ENCODE peak calls at places on chromosomes 11 and 22, in six cellular contexts. T is A549, V is upper lobe of left lung, O is GM12878, J is HepG2, S is K562. X is an unnamed sample.

GRCh38 chr11:112878228-112878627 is 83.0 kb upstream of the NCAM1 start:
- ATAC-seq in T (no peak), V (no peak), O (no peak), J (no peak), S (no peak), X (no peak)

GRCh38 chr22:47727656-47728055 is 965.2 kb downstream of the TBC1D22A start:
- ATAC-seq in T (no peak), V (no peak), O (no peak), J (no peak), S (no peak), X (no peak)

GRCh38 chr11:17978553-17979287 is 34.1 kb downstream of the SERGEF start:
- ATAC-seq in T (peak), V (peak), O (peak), J (peak), S (peak), X (no peak)

GRCh38 chr11:68934666-68935065 is 31.0 kb downstream of the IGHMBP2 start:
- ATAC-seq in T (no peak), V (no peak), O (no peak), J (no peak), S (no peak), X (peak)

GRCh38 chr11:24935059-24935458 is 438.2 kb downstream of the LUZP2 start:
- ATAC-seq in T (no peak), V (no peak), O (no peak), J (no peak), S (no peak), X (no peak)

GRCh38 chr11:128549256-128549944 is 38.0 kb downstream of the ETS1 start:
- ATAC-seq in T (no peak), V (peak), O (no peak), J (no peak), S (no peak), X (peak)

GRCh38 chr11:44694443-44694842 is 32.3 kb upstream of the TSPAN18 start:
- ATAC-seq in T (no peak), V (no peak), O (no peak), J (no peak), S (no peak), X (no peak)

GRCh38 chr22:25763239-25763777 is 21.3 kb downstream of the MYO18B start:
- ATAC-seq in T (no peak), V (no peak), O (no peak), J (no peak), S (no peak), X (no peak)

GRCh38 chr11:7413961-7414728 is 71.2 kb upstream of the OLFML1 start:
- ATAC-seq in T (no peak), V (no peak), O (peak), J (peak), S (no peak), X (no peak)

GRCh38 chr11:96033054-96033453 is 109.1 kb upstream of the MTMR2 start:
- ATAC-seq in T (no peak), V (no peak), O (no peak), J (no peak), S (no peak), X (no peak)

GRCh38 chr11:117366183-117366582 is 38.5 kb downstream of the CEP164 start:
- ATAC-seq in T (no peak), V (no peak), O (no peak), J (no peak), S (peak), X (no peak)

GRCh38 chr22:40231618-40232313 is 54.0 kb downstream of the TNRC6B start:
- ATAC-seq in T (no peak), V (no peak), O (no peak), J (no peak), S (no peak), X (no peak)

GRCh38 chr22:21942407-21942895 is 10.2 kb downstream of the PPM1F start:
- ATAC-seq in T (peak), V (peak), O (no peak), J (no peak), S (no peak), X (peak)

GRCh38 chr22:27461470-27461869 is 340.1 kb downstream of the MN1 start:
- ATAC-seq in T (peak), V (peak), O (no peak), J (no peak), S (no peak), X (peak)

GRCh38 chr22:31345331-31346254 is 553 bp downstream of the PATZ1 start:
- ATAC-seq in T (peak), V (peak), O (peak), J (peak), S (peak), X (peak)

GRCh38 chr11:122071680-122072321 is 44.2 kb downstream of the BLID start:
- ATAC-seq in T (no peak), V (no peak), O (no peak), J (peak), S (no peak), X (peak)

GRCh38 chr11:8794677-8795103 is 112.1 kb downstream of the RPL27A start:
- ATAC-seq in T (peak), V (no peak), O (peak), J (peak), S (peak), X (no peak)

GRCh38 chr11:17383466-17383865 is 5.0 kb downstream of the KCNJ11 start:
- ATAC-seq in T (no peak), V (no peak), O (no peak), J (no peak), S (no peak), X (no peak)

GRCh38 chr11:3946445-3947017 is 91.1 kb downstream of the STIM1 start:
- ATAC-seq in T (no peak), V (peak), O (peak), J (no peak), S (no peak), X (peak)

GRCh38 chr11:59770324-59770723 is 15.1 kb downstream of the STX3 start:
- ATAC-seq in T (no peak), V (no peak), O (no peak), J (no peak), S (no peak), X (no peak)

GRCh38 chr11:31809857-31810778 is 1.0 kb downstream of the PAX6 start:
- ATAC-seq in T (peak), V (peak), O (peak), J (peak), S (peak), X (peak)

GRCh38 chr11:119266517-119267255 is 50.2 kb downstream of the MCAM start:
- ATAC-seq in T (no peak), V (no peak), O (no peak), J (no peak), S (no peak), X (no peak)

GRCh38 chr11:102304686-102305085 is 12.6 kb upstream of the BIRC3 start:
- ATAC-seq in T (no peak), V (no peak), O (no peak), J (no peak), S (no peak), X (no peak)

GRCh38 chr11:30435488-30435887 is 112.6 kb downstream of the ARL14EP start:
- ATAC-seq in T (no peak), V (no peak), O (no peak), J (no peak), S (no peak), X (no peak)

GRCh38 chr11:44066732-44067131 is 662 bp downstream of the ACCS start:
- ATAC-seq in T (peak), V (peak), O (peak), J (no peak), S (peak), X (peak)

GRCh38 chr22:44639891-44640617 is 62.0 kb upstream of the PRR5 start:
- ATAC-seq in T (no peak), V (no peak), O (no peak), J (no peak), S (no peak), X (no peak)

GRCh38 chr11:105641433-105641832 is 31.6 kb downstream of the GRIA4 start:
- ATAC-seq in T (no peak), V (no peak), O (no peak), J (no peak), S (no peak), X (no peak)

GRCh38 chr11:64661622-64662021 is 61.4 kb downstream of the NRXN2 start:
- ATAC-seq in T (no peak), V (no peak), O (no peak), J (no peak), S (no peak), X (no peak)

GRCh38 chr22:46863794-46864193 is 101.3 kb downstream of the TBC1D22A start:
- ATAC-seq in T (no peak), V (no peak), O (no peak), J (peak), S (no peak), X (no peak)

GRCh38 chr22:39486951-39487825 is 14.9 kb upstream of the MIEF1 start:
- ATAC-seq in T (no peak), V (no peak), O (no peak), J (peak), S (peak), X (no peak)

GRCh38 chr11:96122601-96123044 is 198.7 kb upstream of the MTMR2 start:
- ATAC-seq in T (no peak), V (no peak), O (no peak), J (no peak), S (no peak), X (no peak)

GRCh38 chr22:39489094-39490068 is 12.7 kb upstream of the MIEF1 start:
- ATAC-seq in T (no peak), V (peak), O (no peak), J (no peak), S (peak), X (no peak)

GRCh38 chr11:78539566-78539965 is 35.1 kb downstream of the NARS2 start:
- ATAC-seq in T (no peak), V (no peak), O (no peak), J (no peak), S (no peak), X (no peak)

GRCh38 chr22:50192825-50193204 is 7.1 kb downstream of the TRABD start:
- ATAC-seq in T (no peak), V (no peak), O (no peak), J (no peak), S (no peak), X (no peak)

GRCh38 chr11:134647066-134647746 is 235.2 kb upstream of the B3GAT1 start:
- ATAC-seq in T (no peak), V (no peak), O (no peak), J (no peak), S (no peak), X (no peak)

GRCh38 chr11:46976182-46976854 is 39.8 kb downstream of the CSTPP1 start:
- ATAC-seq in T (no peak), V (no peak), O (peak), J (no peak), S (no peak), X (no peak)

DNA sequence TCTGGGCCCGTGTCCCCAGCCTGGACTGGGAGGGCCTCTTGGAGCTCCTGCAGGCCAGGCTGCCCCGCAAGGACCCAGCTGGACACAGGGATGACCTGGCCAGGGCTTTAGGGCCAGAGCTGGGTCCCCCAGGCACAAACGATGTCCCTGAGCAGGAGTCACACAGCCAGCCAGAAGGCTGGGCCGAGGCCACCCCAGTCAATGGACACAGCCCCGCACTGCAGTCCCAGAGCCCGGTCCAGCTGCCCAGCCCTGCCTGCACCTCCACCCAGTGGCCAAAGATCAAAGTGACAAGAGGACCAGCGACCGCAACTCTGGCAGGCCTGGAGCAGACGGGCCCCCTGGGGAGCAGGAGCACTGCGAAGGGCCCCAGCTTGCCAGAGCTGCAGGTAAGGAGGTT is 38.2 kb downstream of the TRIOBP start:
- ATAC-seq in T (peak), V (peak), O (peak), J (peak), S (peak), X (peak)
- TF ChIP-seq CTCF in T (peak), V (peak), O (no peak), J (peak), S (peak), X (no peak)

GRCh38 chr22:23857606-23858483 is at the start of gene SLC2A11:
- ATAC-seq in T (peak), V (peak), O (peak), J (peak), S (peak), X (peak)
- TF ChIP-seq POLR2A in T (peak), V (no peak), O (peak), J (peak), S (peak), X (no peak)

GRCh38 chr11:83157755-83158473 is 983 bp downstream of the PCF11 start:
- ATAC-seq in T (peak), V (peak), O (peak), J (peak), S (peak), X (no peak)

GRCh38 chr11:83156150-83156995 is 558 bp upstream of the PCF11 start:
- ATAC-seq in T (peak), V (peak), O (peak), J (peak), S (peak), X (peak)

GRCh38 chr11:83158474-83158786 is 1.5 kb downstream of the PCF11 start:
- ATAC-seq in T (no peak), V (no peak), O (no peak), J (no peak), S (no peak), X (no peak)

GRCh38 chr11:83158965-83159900 is 2.3 kb downstream of the PCF11 start:
- ATAC-seq in T (no peak), V (no peak), O (no peak), J (no peak), S (no peak), X (no peak)

GRCh38 chr11:83156996-83157754 is at the start of gene PCF11:
- ATAC-seq in T (peak), V (peak), O (peak), J (peak), S (peak), X (peak)
- TF ChIP-seq EP300 in T (no peak), V (no peak), O (peak), J (no peak), S (peak), X (no peak)

GRCh38 chr22:33819743-33820142 is 100.5 kb downstream of the LARGE1 start:
- ATAC-seq in T (no peak), V (no peak), O (no peak), J (peak), S (no peak), X (no peak)
- TF ChIP-seq CTCF in T (no peak), V (no peak), O (no peak), J (peak), S (no peak), X (no peak)

GRCh38 chr11:123429336-123429735 is 733 bp upstream of the GRAMD1B start:
- ATAC-seq in T (no peak), V (no peak), O (no peak), J (no peak), S (no peak), X (no peak)

GRCh38 chr11:123429851-123430735 is at the start of gene GRAMD1B:
- ATAC-seq in T (peak), V (peak), O (peak), J (peak), S (no peak), X (peak)

GRCh38 chr11:123428221-123428631 is 1.8 kb upstream of the GRAMD1B start:
- ATAC-seq in T (no peak), V (no peak), O (no peak), J (no peak), S (no peak), X (no peak)

GRCh38 chr11:123431619-123432018 is 1.6 kb downstream of the GRAMD1B start:
- ATAC-seq in T (no peak), V (no peak), O (peak), J (no peak), S (no peak), X (no peak)

GRCh38 chr11:123430736-123431356 is 777 bp downstream of the GRAMD1B start:
- ATAC-seq in T (peak), V (peak), O (peak), J (peak), S (no peak), X (peak)
- TF ChIP-seq POLR2A in T (peak), V (no peak), O (peak), J (no peak), S (no peak), X (peak)

GRCh38 chr11:73327812-73328364 is 19.8 kb downstream of the ARHGEF17 start:
- ATAC-seq in T (no peak), V (no peak), O (no peak), J (no peak), S (no peak), X (no peak)
- TF ChIP-seq EP300 in T (no peak), V (no peak), O (no peak), J (no peak), S (no peak), X (no peak)

GRCh38 chr11:108345767-108346166 is 121.6 kb downstream of the C11orf65 start:
- ATAC-seq in T (no peak), V (no peak), O (no peak), J (no peak), S (no peak), X (no peak)
- TF ChIP-seq CTCF in T (no peak), V (no peak), O (no peak), J (no peak), S (no peak), X (no peak)

GRCh38 chr11:74721479-74721835 is 9.8 kb downstream of the CHRDL2 start:
- ATAC-seq in T (no peak), V (peak), O (no peak), J (no peak), S (no peak), X (no peak)

GRCh38 chr11:74729397-74729796 is 1.8 kb downstream of the CHRDL2 start:
- ATAC-seq in T (no peak), V (no peak), O (no peak), J (no peak), S (no peak), X (no peak)

GRCh38 chr11:74726547-74727182 is 4.6 kb downstream of the CHRDL2 start:
- ATAC-seq in T (peak), V (peak), O (peak), J (peak), S (peak), X (peak)

GRCh38 chr11:74723511-74723910 is 7.7 kb downstream of the CHRDL2 start:
- ATAC-seq in T (no peak), V (no peak), O (no peak), J (no peak), S (no peak), X (no peak)

DNA sequence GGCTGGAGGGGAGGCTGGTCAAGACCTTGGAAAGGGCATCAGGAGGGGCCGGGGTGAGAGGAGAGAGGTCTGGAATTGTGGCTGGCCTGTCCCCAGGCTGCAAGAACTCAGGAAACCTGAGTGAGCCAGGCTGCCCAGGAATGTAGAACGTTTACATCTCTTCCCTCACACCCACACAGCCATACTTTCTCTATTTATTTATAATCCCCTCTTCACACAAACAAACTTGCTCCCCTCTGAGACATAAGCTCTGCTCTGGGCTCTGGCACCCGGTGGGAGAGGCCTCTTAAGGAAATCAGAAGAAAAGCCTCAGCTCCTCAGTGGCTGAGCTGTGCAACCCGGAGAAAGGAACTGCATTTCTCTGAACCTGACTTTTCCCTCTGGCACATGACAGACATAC is 5.5 kb downstream of the CHRDL2 start:
- ATAC-seq in T (no peak), V (no peak), O (no peak), J (no peak), S (no peak), X (no peak)
- TF ChIP-seq POLR2A in T (no peak), V (no peak), O (no peak), J (no peak), S (no peak), X (no peak)

GRCh38 chr22:32532819-32533128 is 58.2 kb downstream of the FBXO7 start:
- ATAC-seq in T (no peak), V (no peak), O (no peak), J (no peak), S (no peak), X (no peak)

GRCh38 chr22:32536352-32536751 is 61.7 kb downstream of the FBXO7 start:
- ATAC-seq in T (no peak), V (no peak), O (no peak), J (no peak), S (peak), X (no peak)

GRCh38 chr22:32533265-32534068 is 58.9 kb downstream of the FBXO7 start:
- ATAC-seq in T (no peak), V (peak), O (no peak), J (no peak), S (no peak), X (no peak)

GRCh38 chr22:32535531-32536190 is 61.0 kb downstream of the FBXO7 start:
- ATAC-seq in T (no peak), V (no peak), O (no peak), J (no peak), S (no peak), X (no peak)

GRCh38 chr22:32534252-32535215 is 59.9 kb downstream of the FBXO7 start:
- ATAC-seq in T (no peak), V (no peak), O (no peak), J (peak), S (no peak), X (peak)
- TF ChIP-seq EP300 in T (no peak), V (no peak), O (no peak), J (no peak), S (no peak), X (no peak)

DNA sequence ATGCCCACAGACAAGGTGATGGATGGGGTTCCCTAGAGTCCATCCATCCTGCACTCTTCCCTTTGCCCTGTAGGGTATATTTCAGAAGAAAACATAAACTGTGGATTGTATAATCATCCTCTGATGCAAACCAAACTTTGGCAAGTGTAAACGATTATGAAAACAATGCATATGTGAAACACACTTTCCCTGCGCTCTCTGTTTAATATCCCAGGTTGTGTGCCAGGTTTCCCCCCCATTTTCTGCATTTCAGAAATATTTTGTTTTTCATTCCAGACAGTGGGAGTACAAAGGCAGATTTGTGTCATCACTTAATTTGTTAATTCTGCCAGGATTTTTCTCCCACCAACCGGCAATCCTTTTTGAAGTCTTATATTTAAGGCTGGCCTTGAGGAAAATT is 110.0 kb downstream of the LDLRAD3 start:
- ATAC-seq in T (no peak), V (no peak), O (no peak), J (no peak), S (no peak), X (no peak)
- TF ChIP-seq CTCF in T (no peak), V (no peak), O (no peak), J (no peak), S (no peak), X (no peak)

X was measured in gastroesophageal sphincter.